ENCODE peak calls at places on chromosomes 3 and 15, in ten cellular contexts. M is esophagus squamous epithelium, E is suprapubic skin, X is sigmoid colon, J is fibroblast of lung, Q is PC-9, V is uterus, Y is endodermal cell, L is A549, A is colonic mucosa. I is an unnamed sample.
A peak's percentile ranks its signal among the peaks of the same experiment; 100 is the strongest.

GRCh38 chr3:187992609-187993008 is 161.3 kb upstream of the LPP start:
- DNase-seq in X (no peak), Q (no peak), M (no peak), E (no peak), Y (no peak), V (no peak), J (no peak), L (no peak), A (no peak), I (no peak)

GRCh38 chr15:66692808-66693596 is 9.0 kb upstream of the SMAD6 start:
- DNase-seq in L (no peak), E (no peak), Q (no peak), Y (no peak), J (no peak), X (no peak), V (no peak), A (no peak), M (no peak), I (no peak)

GRCh38 chr3:18481946-18482548 is 56.9 kb upstream of the SATB1 start:
- DNase-seq in M (no peak), X (no peak), J (no peak), L (no peak), Q (no peak), A (no peak), V (no peak), Y (no peak), E (no peak), I (no peak)

GRCh38 chr3:15330031-15330596 is 2.3 kb downstream of the SH3BP5 start:
- DNase-seq in M (no peak), V (peak; percentile 85), A (no peak), X (peak; percentile 91), Y (no peak), J (peak; percentile 83), L (no peak), E (peak; percentile 88), Q (no peak), I (peak; percentile 14)

GRCh38 chr15:67879440-67880129 is 39.7 kb upstream of the RNU6-1 start:
- DNase-seq in Q (no peak), A (no peak), E (no peak), J (no peak), M (no peak), X (no peak), Y (no peak), L (no peak), V (no peak), I (no peak)

GRCh38 chr15:92097473-92098178 is 244.1 kb downstream of the SLCO3A1 start:
- DNase-seq in M (no peak), J (peak; percentile 27), L (peak; percentile 72), Q (no peak), V (peak; percentile 39), X (no peak), E (no peak), Y (peak; percentile 93), A (peak; percentile 60), I (no peak)

GRCh38 chr3:7188551-7188950 is 327.6 kb downstream of the GRM7 start:
- DNase-seq in E (no peak), V (no peak), L (no peak), J (peak; percentile 60), Y (no peak), X (no peak), A (no peak), Q (no peak), M (no peak), I (no peak)

GRCh38 chr3:27279153-27279552 is 90.0 kb downstream of the NEK10 start:
- DNase-seq in E (no peak), X (no peak), Y (peak; percentile 63), J (peak; percentile 4), Q (peak; percentile 7), M (no peak), V (no peak), A (peak; percentile 31), L (no peak), I (no peak)

GRCh38 chr3:53833650-53834049 is 12.6 kb downstream of the CHDH start:
- DNase-seq in J (no peak), Q (no peak), M (no peak), E (no peak), L (no peak), V (no peak), A (no peak), Y (peak; percentile 31), X (peak; percentile 37), I (no peak)

GRCh38 chr3:53835257-53835656 is 11.0 kb downstream of the CHDH start:
- DNase-seq in M (no peak), A (no peak), E (no peak), Y (no peak), V (no peak), Q (no peak), L (no peak), J (no peak), X (peak; percentile 26), I (no peak)

GRCh38 chr3:53834429-53835095 is 11.7 kb downstream of the CHDH start:
- DNase-seq in Q (no peak), A (no peak), J (no peak), Y (no peak), E (no peak), V (no peak), M (no peak), X (no peak), L (no peak), I (no peak)

GRCh38 chr3:53836084-53836872 is 9.9 kb downstream of the CHDH start:
- DNase-seq in J (no peak), X (peak; percentile 42), E (no peak), M (no peak), A (no peak), L (no peak), Q (no peak), V (no peak), Y (peak; percentile 26), I (no peak)

GRCh38 chr3:53833053-53833645 is 13.1 kb downstream of the CHDH start:
- DNase-seq in Y (peak; percentile 48), V (no peak), M (no peak), E (no peak), X (peak; percentile 45), J (no peak), L (no peak), A (no peak), Q (no peak), I (no peak)
- TF ChIP-seq CTCF in Y (peak; percentile 40), V (no peak), M (no peak), E (no peak), X (no peak), J (no peak), L (no peak), A (no peak), Q (no peak), I (no peak)

GRCh38 chr3:21618695-21619094 is 132.3 kb downstream of the ZNF385D start:
- DNase-seq in V (no peak), X (no peak), E (no peak), J (no peak), Y (no peak), Q (no peak), L (no peak), A (no peak), M (no peak), I (no peak)
- H3K4me1 ChIP-seq in V (no peaks in the 10 kb centered on the region), X (no peaks in the 10 kb centered on the region), E (no peaks in the 10 kb centered on the region), J (no peaks in the 10 kb centered on the region), Y (peaks cover 6% of the 10 kb centered on the region), Q (no peaks in the 10 kb centered on the region), L (no peaks in the 10 kb centered on the region), A (no peaks in the 10 kb centered on the region), M (no peaks in the 10 kb centered on the region), I (peaks cover 38% of the 10 kb centered on the region)

GRCh38 chr15:95760508-95760907 is 570.0 kb upstream of the NR2F2 start:
- DNase-seq in L (no peak), E (no peak), M (no peak), A (no peak), V (no peak), Y (peak; percentile 86), X (no peak), J (no peak), Q (peak; percentile 9), I (no peak)
- TF ChIP-seq CTCF in L (peak; percentile 42), E (no peak), M (no peak), A (no peak), V (no peak), Y (peak; percentile 78), X (no peak), J (no peak), Q (no peak), I (no peak)

DNA sequence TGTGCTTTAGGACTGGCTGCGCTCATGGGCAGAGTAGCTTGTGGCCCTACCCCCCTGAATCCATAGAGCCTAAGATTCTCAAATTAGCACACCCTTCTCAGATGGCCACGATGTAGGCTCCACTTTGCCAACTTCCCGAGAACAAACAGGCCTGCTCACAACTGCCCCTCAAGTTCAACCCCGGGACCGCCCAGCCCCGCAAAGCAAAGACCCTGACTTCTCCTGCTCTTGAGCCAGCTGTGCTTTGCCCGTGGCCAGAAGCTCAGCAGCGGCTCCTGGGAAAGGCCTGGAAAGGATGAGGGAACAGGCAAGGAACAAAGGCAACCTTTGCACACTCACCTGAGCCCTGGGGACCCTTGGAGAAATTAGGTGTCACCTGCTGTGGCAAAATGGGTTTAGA is 32.0 kb downstream of the CYP11A1 start:
- DNase-seq in E (peak; percentile 41), M (no peak), A (no peak), L (no peak), V (no peak), Y (no peak), Q (no peak), X (peak; percentile 47), J (no peak), I (no peak)
- H3K4me1 ChIP-seq in E (no peaks in the 10 kb centered on the region), M (peaks cover 17% of the 10 kb centered on the region), A (no peaks in the 10 kb centered on the region), L (no peaks in the 10 kb centered on the region), V (no peaks in the 10 kb centered on the region), Y (no peaks in the 10 kb centered on the region), Q (peaks cover 43% of the 10 kb centered on the region), X (no peaks in the 10 kb centered on the region), J (no peaks in the 10 kb centered on the region), I (no peaks in the 10 kb centered on the region)

DNA sequence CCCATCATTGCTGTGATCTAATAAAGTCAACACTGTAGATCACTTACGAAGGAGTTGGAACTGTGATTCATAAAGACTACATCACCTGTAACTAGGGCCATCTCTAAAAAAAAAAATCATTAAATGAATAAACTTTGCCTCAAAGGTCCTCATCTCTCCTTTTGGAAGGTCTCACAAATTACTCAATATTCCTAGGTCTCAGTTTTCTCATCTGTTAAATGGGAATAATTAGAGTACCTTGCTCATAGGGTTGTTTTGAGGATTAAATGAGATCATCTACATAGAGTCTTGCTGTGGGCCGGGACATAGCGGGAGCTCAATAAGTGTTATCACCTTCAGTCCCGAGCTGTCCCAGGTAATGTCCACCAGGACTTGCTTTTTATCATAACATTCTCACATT is 335.1 kb upstream of the PROK2 start:
- DNase-seq in L (no peak), Q (no peak), Y (no peak), V (no peak), X (no peak), J (no peak), M (no peak), E (no peak), A (no peak), I (no peak)
- TF ChIP-seq CTCF in L (no peak), Q (no peak), Y (no peak), V (no peak), X (no peak), J (no peak), M (no peak), E (no peak), A (no peak), I (no peak)

I was measured in thoracic aorta.